ENCODE peak calls at places on chromosomes 2 and 18, in five cellular contexts. T is HCT116, V is fibroblast of lung, N is neuronal stem cell, U is mammary epithelial cell. L is an unnamed sample.

GRCh38 chr2:66481100-66481549 is 46.2 kb downstream of the MEIS1 start:
- DNase-seq in N (peak; percentile 42), U (no peak), V (peak; percentile 93), T (no peak), L (peak; percentile 68)

GRCh38 chr2:187008111-187008510 is 159.1 kb upstream of the ZSWIM2 start:
- DNase-seq in U (peak; percentile 74), N (no peak), T (no peak), V (peak; percentile 75), L (no peak)

GRCh38 chr2:130836501-130837174 is at the start of gene ARHGEF4:
- DNase-seq in V (no peak), U (peak; percentile 59), T (peak; percentile 50), N (peak; percentile 75), L (peak; percentile 90)

GRCh38 chr2:70467831-70468810 is 85.5 kb downstream of the TGFA start:
- DNase-seq in N (no peak), V (no peak), U (no peak), T (no peak), L (no peak)

GRCh38 chr18:5894613-5895299 is 566 bp downstream of the TMEM200C start:
- DNase-seq in N (peak; percentile 24), T (no peak), U (no peak), V (peak; percentile 27), L (peak; percentile 62)

GRCh38 chr2:37829202-37829601 is 95.9 kb upstream of the RMDN2 start:
- DNase-seq in V (peak; percentile 97), T (no peak), U (peak; percentile 71), N (no peak), L (no peak)

GRCh38 chr2:62284980-62285379 is 89.1 kb downstream of the B3GNT2 start:
- DNase-seq in N (no peak), U (no peak), V (no peak), T (no peak), L (no peak)

GRCh38 chr18:56001576-56001975 is 413.6 kb upstream of the TCF4 start:
- DNase-seq in T (no peak), U (no peak), N (no peak), V (peak; percentile 55), L (no peak)

GRCh38 chr2:207533609-207534008 is 3.8 kb downstream of the CREB1 start:
- DNase-seq in V (no peak), U (no peak), T (no peak), N (no peak), L (no peak)

GRCh38 chr2:187313831-187314230 is 134.2 kb downstream of the CALCRL start:
- DNase-seq in V (no peak), T (no peak), U (no peak), N (no peak), L (no peak)

GRCh38 chr2:42969231-42970150 is 177.1 kb upstream of the HAAO start:
- DNase-seq in V (peak; percentile 94), N (no peak), U (peak; percentile 76), T (no peak), L (no peak)

GRCh38 chr2:142872900-142873724 is 4.4 kb upstream of the KYNU start:
- DNase-seq in U (peak; percentile 95), T (no peak), V (peak; percentile 85), N (no peak), L (no peak)

GRCh38 chr2:176687350-176687749 is 418.1 kb downstream of the MTX2 start:
- DNase-seq in V (no peak), U (no peak), N (no peak), T (no peak), L (no peak)

GRCh38 chr2:168913171-168913484 is 12.0 kb downstream of the G6PC2 start:
- DNase-seq in U (no peak), V (no peak), T (no peak), N (no peak), L (no peak)

GRCh38 chr2:163515836-163516235 is 220.0 kb downstream of the FIGN start:
- DNase-seq in V (no peak), U (no peak), N (no peak), T (no peak), L (no peak)

GRCh38 chr2:8997108-8997507 is 6.4 kb downstream of the MBOAT2 start:
- DNase-seq in V (no peak), T (no peak), N (no peak), U (no peak), L (no peak)

GRCh38 chr18:32684940-32685339 is 87.9 kb downstream of the KLHL14 start:
- DNase-seq in T (no peak), N (no peak), U (no peak), V (no peak), L (no peak)

GRCh38 chr2:143717532-143718168 is 588.4 kb downstream of the ARHGAP15 start:
- DNase-seq in T (no peak), V (peak; percentile 22), U (no peak), N (no peak), L (no peak)

GRCh38 chr2:239009001-239009961 is 161.4 kb downstream of the TWIST2 start:
- DNase-seq in T (no peak), U (no peak), N (no peak), V (no peak), L (no peak)

GRCh38 chr2:143936758-143937562 is 583.0 kb downstream of the ZEB2 start:
- DNase-seq in U (peak; percentile 28), N (peak; percentile 47), T (no peak), V (peak; percentile 61), L (peak; percentile 86)

GRCh38 chr2:19185061-19185460 is 173.4 kb downstream of the OSR1 start:
- DNase-seq in U (no peak), N (no peak), V (no peak), T (no peak), L (no peak)

GRCh38 chr2:46162329-46162870 is 134.8 kb upstream of the EPAS1 start:
- DNase-seq in N (no peak), V (no peak), T (no peak), U (no peak), L (no peak)

GRCh38 chr2:48219234-48219554 is 310.8 kb upstream of the STON1 start:
- DNase-seq in V (no peak), N (no peak), U (no peak), T (no peak), L (no peak)

GRCh38 chr2:48220463-48220862 is 309.5 kb upstream of the STON1 start:
- DNase-seq in V (no peak), N (no peak), T (no peak), U (no peak), L (no peak)

GRCh38 chr2:48219555-48220436 is 310.2 kb upstream of the STON1 start:
- DNase-seq in T (no peak), U (no peak), N (no peak), V (no peak), L (no peak)

GRCh38 chr2:48221846-48222516 is 308.0 kb upstream of the STON1 start:
- DNase-seq in N (no peak), V (no peak), U (peak; percentile 58), T (no peak), L (no peak)

GRCh38 chr2:48218169-48218568 is 311.8 kb upstream of the STON1 start:
- DNase-seq in V (no peak), N (no peak), T (no peak), U (no peak), L (no peak)
- H3K9ac ChIP-seq in V (no peak overlapping the region), N (no peak overlapping the region), T (no peak overlapping the region), U (no peak overlapping the region), L (no peak overlapping the region)

DNA sequence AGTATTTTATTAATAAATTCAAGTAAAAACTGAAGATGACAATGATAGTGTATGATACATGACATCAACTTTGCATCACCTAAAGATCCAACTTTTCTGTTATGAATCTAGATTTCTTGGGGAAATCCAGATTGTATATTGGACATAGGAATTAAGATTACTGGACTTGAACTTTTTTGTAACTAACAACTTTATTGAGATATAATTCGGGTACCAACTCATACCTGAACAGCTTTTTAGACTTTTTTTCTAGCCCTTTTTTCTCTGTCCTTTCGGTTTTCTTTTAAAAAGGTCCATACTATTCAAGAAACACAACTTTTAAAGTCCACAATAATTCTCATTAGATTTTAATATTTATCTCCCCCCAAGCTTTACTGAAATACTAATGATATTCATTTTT is 1.1 kb upstream of the SOCS6 start:
- DNase-seq in U (no peak), T (no peak), N (no peak), V (no peak), L (no peak)
- H2AFZ ChIP-seq in U (no peak overlapping the region), T (no peak overlapping the region), N (peak overlapping the region; percentile 99), V (no peak overlapping the region), L (peak overlapping the region; percentile 95)

DNA sequence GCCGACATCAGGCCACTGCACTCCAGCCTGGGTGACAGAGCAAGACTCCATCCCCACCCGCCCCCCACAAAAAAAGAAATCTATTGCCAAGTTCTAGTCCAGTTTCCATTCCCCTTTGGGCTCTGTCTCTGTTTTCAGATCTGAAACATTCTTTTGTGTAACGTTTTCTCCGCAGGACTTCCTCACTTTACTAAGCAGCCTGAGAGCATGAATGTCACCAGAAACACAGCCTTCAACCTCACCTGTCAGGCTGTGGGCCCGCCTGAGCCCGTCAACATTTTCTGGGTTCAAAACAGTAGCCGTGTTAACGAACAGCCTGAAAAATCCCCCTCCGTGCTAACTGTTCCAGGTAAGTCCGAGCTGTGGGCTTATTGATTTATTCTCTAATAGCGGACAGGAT is 48.8 kb downstream of the MERTK start:
- DNase-seq in N (no peak), T (no peak), V (no peak), U (no peak), L (no peak)
- H3K27ac ChIP-seq in N (no peak overlapping the region), T (peak overlapping the region; percentile 59), V (no peak overlapping the region), U (no peak overlapping the region), L (no peak overlapping the region)

DNA sequence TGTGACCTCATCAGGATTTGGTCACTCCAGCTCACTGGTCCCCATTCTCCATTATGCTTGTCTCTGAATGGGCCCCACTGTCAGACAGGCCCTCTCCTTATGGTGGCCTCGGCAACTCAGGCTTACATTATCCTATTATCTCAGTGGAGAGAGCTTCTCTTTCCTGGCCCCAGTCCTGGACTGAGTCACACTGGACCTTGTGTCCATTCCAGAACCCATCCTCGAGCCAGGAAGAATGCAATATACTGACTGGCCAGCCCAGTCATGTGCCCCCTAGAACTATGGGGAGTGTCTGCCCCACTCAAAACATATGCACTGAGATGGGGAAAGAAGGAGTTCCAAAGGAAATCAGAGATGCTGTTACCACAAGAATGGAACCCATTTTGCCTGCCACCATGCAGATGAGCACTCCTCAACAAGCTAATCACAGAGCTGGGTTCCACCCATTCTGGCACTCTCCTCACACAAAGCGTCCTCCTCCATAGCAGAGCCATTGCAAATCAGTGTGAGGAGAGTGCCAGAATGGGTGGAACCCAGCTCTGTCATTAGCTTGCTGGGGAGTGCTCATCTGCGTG is 71.9 kb downstream of the CHRNA1 start:
- DNase-seq in T (no peak), N (no peak), U (no peak), V (peak; percentile 20), L (no peak)
- H3K9ac ChIP-seq in T (no peak overlapping the region), N (no peak overlapping the region), U (no peak overlapping the region), V (no peak overlapping the region), L (no peak overlapping the region)

L was measured in neural progenitor cell.